ENCODE peak calls at places on chromosome 19, in eight cellular contexts. Y, H, W, C, F, E, U and P are unnamed samples.

GRCh38 chr19:661427-662196 is 1.4 kb downstream of the RNF126 start:
- DNase-seq in Y (no peak), H (peak), W (no peak), C (no peak), F (no peak), E (no peak), U (peak), P (no peak)

GRCh38 chr19:48553676-48554384 is 1.9 kb downstream of the SULT2B1 start:
- DNase-seq in Y (no peak), H (no peak), W (no peak), C (peak), F (no peak), E (no peak), U (peak), P (no peak)

GRCh38 chr19:35151273-35152065 is 3.1 kb upstream of the FXYD5 start:
- DNase-seq in Y (no peak), H (no peak), W (no peak), C (no peak), F (no peak), E (no peak), U (no peak), P (no peak)

GRCh38 chr19:34732548-34733255 is 1.3 kb upstream of the ZNF181 start:
- DNase-seq in Y (no peak), H (no peak), W (no peak), C (no peak), F (no peak), E (no peak), U (no peak), P (no peak)

GRCh38 chr19:54341295-54341694 is 2.3 kb upstream of the LILRA4 start:
- DNase-seq in Y (no peak), H (no peak), W (no peak), C (no peak), F (no peak), E (no peak), U (no peak), P (no peak)

GRCh38 chr19:42132030-42132628 is at the start of gene POU2F2:
- DNase-seq in Y (peak), H (peak), W (no peak), C (no peak), F (no peak), E (no peak), U (no peak), P (no peak)

GRCh38 chr19:23507441-23507840 is 112.2 kb upstream of the ZNF91 start:
- DNase-seq in Y (no peak), H (no peak), W (no peak), C (no peak), F (no peak), E (no peak), U (no peak), P (no peak)

GRCh38 chr19:29666634-29667389 is 1.6 kb downstream of the PLEKHF1 start:
- DNase-seq in Y (no peak), H (no peak), W (no peak), C (peak), F (peak), E (no peak), U (peak), P (no peak)

GRCh38 chr19:18771328-18772242 is 19.5 kb downstream of the COMP start:
- DNase-seq in Y (no peak), H (no peak), W (no peak), C (no peak), F (no peak), E (no peak), U (no peak), P (no peak)

GRCh38 chr19:2033825-2034159 is 17.3 kb downstream of the MKNK2 start:
- DNase-seq in Y (no peak), H (no peak), W (no peak), C (no peak), F (peak), E (no peak), U (no peak), P (no peak)

GRCh38 chr19:3057275-3057714 is 5.0 kb downstream of the TLE5 start:
- DNase-seq in Y (peak), H (no peak), W (no peak), C (peak), F (no peak), E (peak), U (peak), P (peak)

GRCh38 chr19:41795031-41795461 is 1.3 kb upstream of the CEACAM3 start:
- DNase-seq in Y (no peak), H (peak), W (peak), C (peak), F (no peak), E (peak), U (no peak), P (peak)

GRCh38 chr19:18231775-18232174 is 5.5 kb upstream of the PDE4C start:
- DNase-seq in Y (no peak), H (no peak), W (no peak), C (no peak), F (no peak), E (no peak), U (no peak), P (no peak)

GRCh38 chr19:51097166-51097736 is 11.0 kb downstream of the CTU1 start:
- DNase-seq in Y (peak), H (peak), W (peak), C (peak), F (peak), E (peak), U (peak), P (no peak)

GRCh38 chr19:1310853-1311180 is 25.1 kb downstream of the EFNA2 start:
- DNase-seq in Y (no peak), H (no peak), W (no peak), C (no peak), F (peak), E (no peak), U (no peak), P (no peak)

GRCh38 chr19:42152876-42153275 is 20.6 kb upstream of the POU2F2 start:
- DNase-seq in Y (no peak), H (no peak), W (no peak), C (no peak), F (no peak), E (no peak), U (no peak), P (no peak)

GRCh38 chr19:57056972-57057371 is 62.8 kb upstream of the USP29 start:
- DNase-seq in Y (no peak), H (no peak), W (no peak), C (no peak), F (no peak), E (no peak), U (no peak), P (no peak)